ENCODE peak calls at places on chromosomes 3 and 15, in seven cellular contexts. B is SK-N-SH, Q is GM12878, D is GM12892, T is K562, P is HepG2, Y is H1. M is an unnamed sample.
A peak's percentile ranks its signal among the peaks of the same experiment; 100 is the strongest.

GRCh38 chr3:168570404-168571173 is 474.9 kb upstream of the GOLIM4 start:
- DNase-seq in T (no peak), Y (no peak), P (no peak), Q (no peak), D (no peak), B (no peak), M (no peak)

GRCh38 chr15:58632789-58633188 is 116.7 kb downstream of the ADAM10 start:
- DNase-seq in T (no peak), Y (no peak), P (no peak), D (no peak), Q (no peak), B (no peak), M (no peak)

GRCh38 chr3:9507586-9508578 is 45.7 kb downstream of the LHFPL4 start:
- DNase-seq in B (no peak), Q (no peak), D (no peak), Y (no peak), P (no peak), T (no peak), M (no peak)

GRCh38 chr3:173799073-173799830 is 401.7 kb downstream of the NLGN1 start:
- DNase-seq in B (no peak), T (no peak), Q (no peak), D (no peak), Y (no peak), P (no peak), M (no peak)

GRCh38 chr3:13105181-13105580 is 32.0 kb upstream of the IQSEC1 start:
- DNase-seq in D (no peak), T (no peak), P (no peak), Q (no peak), Y (no peak), B (no peak), M (no peak)

GRCh38 chr15:45157974-45158373 is 28.2 kb downstream of the DUOX1 start:
- DNase-seq in T (no peak), P (no peak), B (no peak), D (no peak), Y (no peak), Q (no peak), M (no peak)

GRCh38 chr15:49235446-49236207 is 65.6 kb downstream of the GALK2 start:
- DNase-seq in D (no peak), T (no peak), Q (peak; percentile 56), B (peak; percentile 44), Y (peak; percentile 59), P (peak; percentile 37), M (no peak)

GRCh38 chr3:196193037-196193737 is 18.0 kb downstream of the ZDHHC19 start:
- DNase-seq in P (no peak), B (peak; percentile 68), Q (no peak), D (no peak), T (no peak), Y (no peak), M (no peak)

DNA sequence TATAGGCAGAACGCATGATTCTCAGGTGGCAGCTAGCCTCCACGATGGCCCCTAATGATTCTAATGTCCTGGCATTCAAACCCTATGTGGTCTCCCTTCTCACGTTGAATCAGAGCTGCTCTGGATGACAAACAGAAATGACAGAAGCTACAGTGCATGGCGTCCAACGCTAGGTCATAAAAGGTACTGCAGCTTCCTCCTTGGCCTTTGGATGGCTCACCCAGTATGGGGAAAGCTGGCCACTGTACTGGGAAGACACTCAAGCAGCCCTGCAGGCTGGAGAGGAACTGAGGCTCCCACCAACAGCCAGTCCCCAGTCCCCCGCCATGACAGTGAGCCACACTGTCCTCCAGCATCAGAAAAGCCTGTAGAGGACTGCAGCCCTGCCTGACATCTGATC is 286.3 kb downstream of the FAM43A start:
- DNase-seq in B (no peak), P (no peak), D (no peak), Q (no peak), T (no peak), Y (peak; percentile 14), M (no peak)
- TF ChIP-seq TAF1 in B (no peak), P (no peak), D (no peak), Q (no peak), T (no peak), Y (no peak), M (no peak)

GRCh38 chr15:101710806-101711205 is 13.5 kb downstream of the TARS3 start:
- DNase-seq in Q (no peak), T (no peak), D (no peak), B (no peak), Y (no peak), P (peak; percentile 10), M (no peak)
- TF ChIP-seq TAF1 in Q (no peak), T (no peak), D (no peak), B (no peak), Y (no peak), P (no peak), M (no peak)

DNA sequence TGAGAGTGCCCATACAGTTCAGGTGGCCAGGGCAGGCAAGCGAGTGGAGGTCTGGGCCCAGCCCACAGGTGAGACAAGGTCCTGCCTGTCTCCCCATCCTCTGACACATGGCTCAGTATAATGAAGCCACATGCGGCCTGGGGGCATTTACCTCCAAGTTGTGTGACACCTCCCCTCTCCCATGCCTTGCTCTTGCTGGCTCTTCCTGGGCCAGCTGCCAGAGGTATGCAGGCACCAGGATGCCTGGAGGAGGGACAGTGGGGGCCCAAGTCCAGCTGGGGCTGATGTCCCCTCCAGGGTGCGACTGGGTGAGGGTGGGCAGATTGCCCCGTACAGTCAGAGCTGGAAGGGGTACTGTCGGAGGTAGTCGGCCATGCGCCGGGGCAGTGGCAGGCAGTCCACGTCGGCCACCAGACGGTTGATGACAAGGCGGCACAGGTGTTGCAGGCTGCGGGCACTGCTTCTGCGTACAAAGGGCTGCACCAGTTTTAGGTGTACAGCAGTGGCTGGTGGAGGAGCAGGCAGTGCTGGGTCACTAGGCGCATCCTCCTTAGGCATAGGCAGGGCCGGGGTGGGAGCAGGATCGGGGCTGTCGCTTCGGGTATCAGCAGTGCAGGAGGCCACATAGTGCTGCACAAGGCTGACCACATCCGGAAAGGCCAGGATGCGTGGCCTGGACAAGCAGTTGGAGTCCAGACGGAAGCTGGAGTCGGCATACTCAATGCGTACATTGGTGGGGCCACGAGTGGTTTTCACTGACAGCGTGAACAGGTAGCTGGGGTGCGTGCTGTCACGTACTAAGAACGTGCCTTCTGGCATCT is 4.1 kb downstream of the CISH start:
- DNase-seq in P (no peak), Q (no peak), Y (no peak), D (no peak), B (no peak), T (no peak), M (no peak)
- TF ChIP-seq TAF1 in P (no peak), Q (no peak), Y (no peak), D (no peak), B (no peak), T (no peak), M (no peak)

GRCh38 chr3:127263586-127264231 is 24.1 kb downstream of the PRR20G start:
- DNase-seq in P (no peak), D (no peak), Y (no peak), Q (no peak), B (peak; percentile 59), T (no peak), M (no peak)
- TF ChIP-seq TAF1 in P (no peak), D (no peak), Y (no peak), Q (no peak), B (no peak), T (no peak), M (no peak)

GRCh38 chr3:58691997-58692396 is 25.4 kb upstream of the FAM3D start:
- DNase-seq in B (no peak), T (no peak), D (no peak), P (no peak), Q (no peak), Y (no peak), M (no peak)
- TF ChIP-seq TAF1 in B (no peak), T (no peak), D (no peak), P (no peak), Q (no peak), Y (no peak), M (no peak)

M was measured in GM12891.